ENCODE peak calls at places on chromosomes 2 and 18, in ten cellular contexts. X is HFFc6; I is GM12865; P is effector memory CD8-positive, alpha-beta T cell; C is stimulated activated naive CD8-positive, alpha-beta T cell treated with anti-CD3 and anti-CD28 coated beads, Interleukin-15, Interleukin-2, amounts not matched to agents 100 U/mL and 50 U/mL, for 24 hours; N is iPS-NIHi11; H is HuH-7.5; R is fibroblast of lung; Y is B cell; J is NCI-H2081. Q is an unnamed sample.

GRCh38 chr2:191894681-191895147 is 47.8 kb upstream of the CAVIN2 start:
- DNase-seq in P (no peak), X (peak; percentile 84), Y (no peak), C (no peak), I (no peak), H (no peak), N (no peak), J (no peak), R (peak; percentile 87), Q (no peak)

GRCh38 chr18:74856967-74857366 is 259.3 kb downstream of the ZNF407 start:
- DNase-seq in R (no peak), N (no peak), C (no peak), I (no peak), H (no peak), X (no peak), Y (no peak), P (no peak), J (peak; percentile 11), Q (no peak)

GRCh38 chr18:58669731-58670379 is 1.4 kb upstream of the MALT1 start:
- DNase-seq in H (no peak), I (peak; percentile 63), X (peak; percentile 39), R (peak; percentile 25), C (no peak), P (no peak), J (peak; percentile 95), Y (no peak), N (no peak), Q (no peak)

GRCh38 chr2:101341901-101342624 is 33.6 kb upstream of the RNF149 start:
- DNase-seq in P (peak; percentile 62), J (peak; percentile 36), N (peak; percentile 78), H (peak; percentile 69), R (peak; percentile 70), X (peak; percentile 54), I (peak; percentile 65), Y (peak; percentile 48), C (peak; percentile 82), Q (no peak)

GRCh38 chr2:21812766-21813165 is 689.0 kb downstream of the TDRD15 start:
- DNase-seq in C (no peak), H (no peak), X (no peak), N (peak; percentile 26), I (no peak), R (peak; percentile 24), Y (no peak), J (no peak), P (no peak), Q (no peak)

GRCh38 chr18:46416706-46417638 is 240.0 kb downstream of the LOXHD1 start:
- DNase-seq in I (peak; percentile 56), N (no peak), H (no peak), X (no peak), Y (no peak), J (peak; percentile 24), C (no peak), R (no peak), P (no peak), Q (no peak)

GRCh38 chr2:31217465-31218200 is at the start of gene CAPN14:
- DNase-seq in J (no peak), X (no peak), I (peak; percentile 59), C (no peak), P (no peak), N (no peak), Y (no peak), R (no peak), H (no peak), Q (no peak)

GRCh38 chr2:25372405-25373268 is 30.9 kb upstream of the DNMT3A start:
- DNase-seq in R (no peak), J (no peak), N (no peak), P (no peak), H (no peak), C (no peak), X (no peak), I (no peak), Y (no peak), Q (no peak)

GRCh38 chr2:121248766-121249343 is 36.1 kb downstream of the TFCP2L1 start:
- DNase-seq in X (no peak), H (no peak), J (no peak), R (no peak), Y (no peak), P (no peak), C (no peak), N (peak; percentile 49), I (no peak), Q (peak; percentile 28)

GRCh38 chr18:75638597-75639467 is 211.3 kb upstream of the SMIM21 start:
- DNase-seq in H (no peak), J (no peak), P (no peak), R (peak; percentile 62), I (no peak), C (no peak), Y (no peak), X (peak; percentile 74), N (peak; percentile 55), Q (no peak)

GRCh38 chr18:23058746-23059440 is 76.4 kb upstream of the CABLES1 start:
- DNase-seq in J (no peak), N (no peak), X (peak; percentile 5), Y (no peak), P (no peak), H (no peak), I (no peak), R (no peak), C (no peak), Q (no peak)

GRCh38 chr2:174748948-174749347 is 15.3 kb downstream of the CHRNA1 start:
- DNase-seq in P (peak; percentile 66), Y (peak; percentile 67), J (peak; percentile 61), N (peak; percentile 83), C (peak; percentile 79), R (peak; percentile 56), H (peak; percentile 65), X (peak; percentile 33), I (peak; percentile 71), Q (no peak)

Q was measured in natural killer cell treated with Interleukin-12 subunit alpha and Interleukin-12 subunit beta and Interleukin-15 and Interleukin-18, amount 100 ng/mL, for 72 hours.